ENCODE peak calls at places on chromosomes 7 and 10, in seven cellular contexts. One of them, this sample, is unnamed.

GRCh38 chr10:60901561-60902235 is 42.3 kb downstream of the RHOBTB1 start:
- DNase-seq in adrenal gland: peak; percentile 92
- DNase-seq in H9: no peak
- DNase-seq in GM12865: no peak
- DNase-seq in mucosa of descending colon: no peak
- DNase-seq in IMR-90: no peak
- DNase-seq in neural crest cell: no peak
- DNase-seq in this sample: no peak

GRCh38 chr7:131488361-131488760 is 68.1 kb downstream of the PODXL start:
- DNase-seq in adrenal gland: no peak
- DNase-seq in IMR-90: no peak
- DNase-seq in H9: no peak
- DNase-seq in mucosa of descending colon: no peak
- DNase-seq in GM12865: no peak
- DNase-seq in neural crest cell: no peak
- DNase-seq in this sample: no peak

GRCh38 chr10:49761789-49762565 is at the start of gene OGDHL:
- DNase-seq in mucosa of descending colon: peak; percentile 66
- DNase-seq in GM12865: peak; percentile 89
- DNase-seq in neural crest cell: peak; percentile 82
- DNase-seq in IMR-90: peak; percentile 19
- DNase-seq in adrenal gland: peak; percentile 73
- DNase-seq in H9: peak; percentile 73
- DNase-seq in this sample: peak; percentile 78

GRCh38 chr7:148277042-148277660 is 313.4 kb upstream of the C7orf33 start:
- DNase-seq in neural crest cell: no peak
- DNase-seq in GM12865: no peak
- DNase-seq in adrenal gland: peak; percentile 27
- DNase-seq in mucosa of descending colon: no peak
- DNase-seq in IMR-90: no peak
- DNase-seq in H9: no peak
- DNase-seq in this sample: no peak

GRCh38 chr7:157711353-157711888 is 374.6 kb downstream of the DNAJB6 start:
- DNase-seq in neural crest cell: no peak
- DNase-seq in adrenal gland: no peak
- DNase-seq in GM12865: no peak
- DNase-seq in H9: peak; percentile 25
- DNase-seq in IMR-90: no peak
- DNase-seq in mucosa of descending colon: no peak
- DNase-seq in this sample: peak; percentile 37

GRCh38 chr10:107264742-107265141 is 100.2 kb upstream of the SORCS1 start:
- DNase-seq in neural crest cell: no peak
- DNase-seq in mucosa of descending colon: no peak
- DNase-seq in H9: peak; percentile 71
- DNase-seq in adrenal gland: no peak
- DNase-seq in GM12865: peak; percentile 3
- DNase-seq in IMR-90: no peak
- DNase-seq in this sample: no peak

GRCh38 chr7:7808156-7808555 is 89.7 kb upstream of the RPA3 start:
- DNase-seq in adrenal gland: no peak
- DNase-seq in IMR-90: peak; percentile 87
- DNase-seq in neural crest cell: no peak
- DNase-seq in mucosa of descending colon: no peak
- DNase-seq in GM12865: no peak
- DNase-seq in H9: no peak
- DNase-seq in this sample: no peak

GRCh38 chr10:45152726-45153125 is 152.0 kb downstream of the ZNF22 start:
- DNase-seq in IMR-90: peak; percentile 51
- DNase-seq in GM12865: no peak
- DNase-seq in neural crest cell: no peak
- DNase-seq in H9: no peak
- DNase-seq in adrenal gland: no peak
- DNase-seq in mucosa of descending colon: no peak
- DNase-seq in this sample: no peak

GRCh38 chr10:20616056-20616671 is 280.9 kb downstream of the NEBL start:
- DNase-seq in neural crest cell: no peak
- DNase-seq in GM12865: no peak
- DNase-seq in IMR-90: no peak
- DNase-seq in H9: no peak
- DNase-seq in adrenal gland: no peak
- DNase-seq in mucosa of descending colon: no peak
- DNase-seq in this sample: no peak

GRCh38 chr10:35225204-35225603 is 98.6 kb downstream of the CREM start:
- DNase-seq in GM12865: no peak
- DNase-seq in H9: no peak
- DNase-seq in adrenal gland: no peak
- DNase-seq in mucosa of descending colon: no peak
- DNase-seq in IMR-90: no peak
- DNase-seq in neural crest cell: no peak
- DNase-seq in this sample: no peak

GRCh38 chr10:23338155-23338828 is 6.3 kb downstream of the C10orf67 start:
- DNase-seq in IMR-90: peak; percentile 67
- DNase-seq in H9: peak; percentile 56
- DNase-seq in mucosa of descending colon: no peak
- DNase-seq in GM12865: no peak
- DNase-seq in adrenal gland: no peak
- DNase-seq in neural crest cell: no peak
- DNase-seq in this sample: no peak

GRCh38 chr7:50662059-50662689 is 97.0 kb upstream of the DDC start:
- DNase-seq in IMR-90: no peak
- DNase-seq in GM12865: peak; percentile 14
- DNase-seq in mucosa of descending colon: no peak
- DNase-seq in neural crest cell: no peak
- DNase-seq in H9: no peak
- DNase-seq in adrenal gland: no peak
- DNase-seq in this sample: no peak

GRCh38 chr7:17206354-17206905 is 92.0 kb upstream of the AHR start:
- DNase-seq in H9: no peak
- DNase-seq in mucosa of descending colon: peak; percentile 30
- DNase-seq in neural crest cell: no peak
- DNase-seq in GM12865: no peak
- DNase-seq in IMR-90: no peak
- DNase-seq in adrenal gland: no peak
- DNase-seq in this sample: no peak

GRCh38 chr7:124679826-124680225 is 85.8 kb downstream of the GPR37 start:
- DNase-seq in mucosa of descending colon: no peak
- DNase-seq in neural crest cell: no peak
- DNase-seq in adrenal gland: no peak
- DNase-seq in IMR-90: no peak
- DNase-seq in H9: no peak
- DNase-seq in GM12865: no peak
- DNase-seq in this sample: no peak

GRCh38 chr7:106841896-106842390 is 23.1 kb upstream of the PIK3CG start:
- DNase-seq in adrenal gland: no peak
- DNase-seq in H9: no peak
- DNase-seq in GM12865: no peak
- DNase-seq in neural crest cell: no peak
- DNase-seq in mucosa of descending colon: no peak
- DNase-seq in IMR-90: no peak
- DNase-seq in this sample: no peak

DNA sequence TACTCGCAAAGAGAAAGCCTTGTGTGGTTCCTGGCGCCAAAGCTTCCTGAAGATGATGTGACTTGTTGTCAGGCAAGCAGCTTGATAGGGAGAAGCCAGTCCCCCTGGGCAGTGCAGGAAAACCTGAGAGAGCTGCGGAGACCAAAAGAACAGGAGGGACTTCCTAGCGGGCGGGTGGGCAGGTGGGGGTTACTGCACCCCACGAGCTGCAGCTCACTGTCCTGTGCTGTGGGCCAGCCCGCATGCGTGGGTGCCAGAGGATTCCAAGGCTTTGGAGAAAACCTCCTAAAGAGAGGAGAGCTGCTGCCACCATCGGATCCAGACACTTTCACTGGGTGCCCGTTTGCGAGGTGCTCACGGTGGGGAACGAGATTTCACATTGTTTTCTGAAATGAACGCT is 145.1 kb downstream of the ACTR3B start:
- DNase-seq in mucosa of descending colon: no peak
- DNase-seq in neural crest cell: no peak
- DNase-seq in H9: no peak
- DNase-seq in GM12865: no peak
- DNase-seq in IMR-90: no peak
- DNase-seq in adrenal gland: no peak
- DNase-seq in this sample: no peak
- TF ChIP-seq CTCF in mucosa of descending colon: no peak
- TF ChIP-seq CTCF in neural crest cell: no peak
- TF ChIP-seq CTCF in H9: no peak
- TF ChIP-seq CTCF in GM12865: no peak
- TF ChIP-seq CTCF in IMR-90: no peak
- TF ChIP-seq CTCF in adrenal gland: no peak
- TF ChIP-seq CTCF in this sample: no peak

DNA sequence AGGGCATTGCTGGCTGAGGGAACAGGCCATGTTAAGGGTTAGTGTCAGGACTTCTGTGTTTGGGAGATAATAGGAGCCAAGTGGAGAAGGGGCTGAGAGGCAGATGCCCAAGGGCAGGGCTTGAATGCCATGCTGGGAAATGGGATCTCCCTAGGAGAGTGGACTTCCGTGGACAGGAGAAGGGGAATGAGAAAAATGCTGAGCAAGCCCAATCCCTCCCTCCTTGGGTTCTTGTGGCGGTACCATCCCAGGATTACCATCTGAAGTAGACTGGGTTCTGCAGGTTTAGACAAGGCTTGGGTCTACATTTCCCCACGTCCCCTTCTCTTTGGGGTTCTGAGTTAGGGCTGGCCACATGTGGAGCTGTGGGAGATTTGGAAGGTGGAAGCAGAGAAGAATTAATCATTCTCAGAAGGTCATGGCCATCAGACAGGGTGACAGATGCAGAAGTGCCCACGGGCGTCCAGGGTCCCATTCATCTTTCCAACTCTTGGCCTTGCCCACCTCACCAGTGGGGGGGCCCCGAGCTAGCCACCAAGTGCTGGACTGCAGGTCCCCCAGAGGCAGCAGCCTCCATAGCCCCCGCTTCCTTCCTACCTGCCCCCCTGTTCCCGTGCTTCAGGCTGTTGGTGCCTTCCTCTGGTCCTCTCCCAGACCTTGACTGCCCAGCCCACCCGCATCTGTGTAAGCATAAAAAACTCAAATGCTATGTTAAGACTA is 354.8 kb downstream of the RPS24 start:
- DNase-seq in neural crest cell: no peak
- DNase-seq in mucosa of descending colon: no peak
- DNase-seq in IMR-90: no peak
- DNase-seq in adrenal gland: no peak
- DNase-seq in H9: no peak
- DNase-seq in GM12865: no peak
- DNase-seq in this sample: no peak
- TF ChIP-seq CTCF in neural crest cell: no peak
- TF ChIP-seq CTCF in mucosa of descending colon: no peak
- TF ChIP-seq CTCF in IMR-90: no peak
- TF ChIP-seq CTCF in adrenal gland: no peak
- TF ChIP-seq CTCF in H9: no peak
- TF ChIP-seq CTCF in GM12865: no peak
- TF ChIP-seq CTCF in this sample: no peak

GRCh38 chr7:155007947-155008346 is 5.0 kb upstream of the PAXIP1 start:
- DNase-seq in H9: peak; percentile 70
- DNase-seq in mucosa of descending colon: no peak
- DNase-seq in IMR-90: no peak
- DNase-seq in neural crest cell: peak; percentile 14
- DNase-seq in adrenal gland: no peak
- DNase-seq in GM12865: peak; percentile 32
- DNase-seq in this sample: no peak

GRCh38 chr7:155000795-155001194 is 2.1 kb downstream of the PAXIP1 start:
- DNase-seq in mucosa of descending colon: peak; percentile 33
- DNase-seq in H9: no peak
- DNase-seq in GM12865: peak; percentile 14
- DNase-seq in adrenal gland: no peak
- DNase-seq in IMR-90: no peak
- DNase-seq in neural crest cell: no peak
- DNase-seq in this sample: no peak

GRCh38 chr7:155002411-155003214 is at the start of gene PAXIP1:
- DNase-seq in IMR-90: peak; percentile 20
- DNase-seq in neural crest cell: peak; percentile 59
- DNase-seq in GM12865: peak; percentile 78
- DNase-seq in adrenal gland: peak; percentile 44
- DNase-seq in H9: peak; percentile 54
- DNase-seq in mucosa of descending colon: peak; percentile 72
- DNase-seq in this sample: peak; percentile 76

GRCh38 chr7:155001756-155002410 is 1.0 kb downstream of the PAXIP1 start:
- DNase-seq in adrenal gland: peak; percentile 16
- DNase-seq in IMR-90: no peak
- DNase-seq in GM12865: peak; percentile 55
- DNase-seq in mucosa of descending colon: no peak
- DNase-seq in H9: no peak
- DNase-seq in neural crest cell: no peak
- DNase-seq in this sample: no peak

GRCh38 chr7:155003215-155003999 is 483 bp upstream of the PAXIP1 start:
- DNase-seq in mucosa of descending colon: peak; percentile 87
- DNase-seq in H9: peak; percentile 77
- DNase-seq in adrenal gland: peak; percentile 84
- DNase-seq in neural crest cell: peak; percentile 65
- DNase-seq in IMR-90: peak; percentile 71
- DNase-seq in GM12865: peak; percentile 92
- DNase-seq in this sample: peak; percentile 92
- TF ChIP-seq CTCF in mucosa of descending colon: no peak
- TF ChIP-seq CTCF in H9: no peak
- TF ChIP-seq CTCF in adrenal gland: no peak
- TF ChIP-seq CTCF in neural crest cell: no peak
- TF ChIP-seq CTCF in IMR-90: no peak
- TF ChIP-seq CTCF in GM12865: no peak
- TF ChIP-seq CTCF in this sample: no peak

GRCh38 chr10:33224251-33224965 is 110.1 kb downstream of the NRP1 start:
- DNase-seq in mucosa of descending colon: no peak
- DNase-seq in neural crest cell: no peak
- DNase-seq in IMR-90: no peak
- DNase-seq in GM12865: no peak
- DNase-seq in adrenal gland: no peak
- DNase-seq in H9: no peak
- DNase-seq in this sample: no peak

GRCh38 chr10:33229944-33230267 is 104.6 kb downstream of the NRP1 start:
- DNase-seq in adrenal gland: no peak
- DNase-seq in IMR-90: no peak
- DNase-seq in H9: no peak
- DNase-seq in GM12865: no peak
- DNase-seq in mucosa of descending colon: no peak
- DNase-seq in neural crest cell: no peak
- DNase-seq in this sample: no peak

GRCh38 chr10:33229252-33229943 is 105.1 kb downstream of the NRP1 start:
- DNase-seq in H9: no peak
- DNase-seq in mucosa of descending colon: no peak
- DNase-seq in neural crest cell: no peak
- DNase-seq in IMR-90: no peak
- DNase-seq in adrenal gland: no peak
- DNase-seq in GM12865: no peak
- DNase-seq in this sample: no peak

GRCh38 chr10:33228426-33228825 is 106.0 kb downstream of the NRP1 start:
- DNase-seq in mucosa of descending colon: no peak
- DNase-seq in GM12865: no peak
- DNase-seq in neural crest cell: no peak
- DNase-seq in adrenal gland: no peak
- DNase-seq in IMR-90: no peak
- DNase-seq in H9: no peak
- DNase-seq in this sample: no peak

DNA sequence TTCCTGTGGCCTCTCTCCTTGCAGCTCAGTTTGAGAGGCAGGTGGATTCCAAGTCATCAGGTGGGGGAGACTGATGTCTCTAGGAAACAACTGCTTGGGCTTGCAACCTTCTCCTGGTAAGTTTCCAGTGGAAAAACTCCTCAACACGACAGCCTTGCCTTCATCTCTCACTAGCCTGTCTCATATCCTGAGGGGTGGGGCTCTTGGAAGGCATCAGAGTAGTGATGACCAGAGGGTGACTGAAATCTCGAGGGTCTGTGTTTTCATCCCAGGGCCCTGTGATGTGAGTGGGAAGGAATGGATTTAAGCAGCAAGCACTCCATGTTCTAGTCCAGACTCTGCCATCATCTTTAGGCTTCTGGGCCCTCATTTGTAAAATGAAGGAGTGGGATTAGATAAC is 107.0 kb downstream of the NRP1 start:
- DNase-seq in GM12865: no peak
- DNase-seq in adrenal gland: no peak
- DNase-seq in mucosa of descending colon: no peak
- DNase-seq in IMR-90: no peak
- DNase-seq in H9: no peak
- DNase-seq in neural crest cell: no peak
- DNase-seq in this sample: no peak
- TF ChIP-seq CTCF in GM12865: no peak
- TF ChIP-seq CTCF in adrenal gland: no peak
- TF ChIP-seq CTCF in mucosa of descending colon: no peak
- TF ChIP-seq CTCF in IMR-90: no peak
- TF ChIP-seq CTCF in H9: no peak
- TF ChIP-seq CTCF in neural crest cell: no peak
- TF ChIP-seq CTCF in this sample: no peak

This sample was measured in upper lobe of right lung.